ENCODE peak calls at places on chromosomes 2 and 18, in six cellular contexts. One of them, this sample, is unnamed.

GRCh38 chr2:231000211-231000904 is 4.4 kb downstream of the SPATA3 start:
- DNase-seq in nephron progenitor cell: no peak
- DNase-seq in effector memory CD4-positive, alpha-beta T cell: no peak
- DNase-seq in caudate nucleus: no peak
- DNase-seq in dorsolateral prefrontal cortex: no peak
- DNase-seq in NCI-H1436: no peak
- DNase-seq in this sample: no peak

GRCh38 chr2:48209214-48209885 is 303.1 kb upstream of the FBXO11 start:
- DNase-seq in nephron progenitor cell: no peak
- DNase-seq in effector memory CD4-positive, alpha-beta T cell: no peak
- DNase-seq in caudate nucleus: no peak
- DNase-seq in dorsolateral prefrontal cortex: no peak
- DNase-seq in NCI-H1436: no peak
- DNase-seq in this sample: no peak

GRCh38 chr2:190976521-190976920 is 37.5 kb downstream of the STAT1 start:
- DNase-seq in nephron progenitor cell: no peak
- DNase-seq in effector memory CD4-positive, alpha-beta T cell: no peak
- DNase-seq in caudate nucleus: no peak
- DNase-seq in dorsolateral prefrontal cortex: no peak
- DNase-seq in NCI-H1436: no peak
- DNase-seq in this sample: no peak

GRCh38 chr2:158502984-158503383 is 46.2 kb downstream of the PKP4 start:
- DNase-seq in nephron progenitor cell: no peak
- DNase-seq in effector memory CD4-positive, alpha-beta T cell: no peak
- DNase-seq in caudate nucleus: no peak
- DNase-seq in dorsolateral prefrontal cortex: no peak
- DNase-seq in NCI-H1436: no peak
- DNase-seq in this sample: no peak

GRCh38 chr2:39228413-39229209 is 15.2 kb downstream of the CDKL4 start:
- DNase-seq in nephron progenitor cell: no peak
- DNase-seq in effector memory CD4-positive, alpha-beta T cell: no peak
- DNase-seq in caudate nucleus: no peak
- DNase-seq in dorsolateral prefrontal cortex: no peak
- DNase-seq in NCI-H1436: no peak
- DNase-seq in this sample: no peak

GRCh38 chr2:85418132-85419008 is at the start of gene SH2D6:
- DNase-seq in nephron progenitor cell: peak; percentile 85
- DNase-seq in effector memory CD4-positive, alpha-beta T cell: peak; percentile 51
- DNase-seq in caudate nucleus: peak; percentile 84
- DNase-seq in dorsolateral prefrontal cortex: peak; percentile 85
- DNase-seq in NCI-H1436: peak; percentile 77
- DNase-seq in this sample: peak; percentile 76

GRCh38 chr2:219571311-219572236 is at the start of gene OBSL1:
- DNase-seq in nephron progenitor cell: peak; percentile 81
- DNase-seq in effector memory CD4-positive, alpha-beta T cell: no peak
- DNase-seq in caudate nucleus: no peak
- DNase-seq in dorsolateral prefrontal cortex: peak; percentile 64
- DNase-seq in NCI-H1436: peak; percentile 71
- DNase-seq in this sample: peak; percentile 49

GRCh38 chr2:133326651-133327397 is 241.4 kb downstream of the NCKAP5 start:
- DNase-seq in nephron progenitor cell: no peak
- DNase-seq in effector memory CD4-positive, alpha-beta T cell: no peak
- DNase-seq in caudate nucleus: no peak
- DNase-seq in dorsolateral prefrontal cortex: no peak
- DNase-seq in NCI-H1436: no peak
- DNase-seq in this sample: no peak

GRCh38 chr2:223203971-223204370 is 152.0 kb downstream of the KCNE4 start:
- DNase-seq in nephron progenitor cell: no peak
- DNase-seq in effector memory CD4-positive, alpha-beta T cell: no peak
- DNase-seq in caudate nucleus: no peak
- DNase-seq in dorsolateral prefrontal cortex: no peak
- DNase-seq in NCI-H1436: no peak
- DNase-seq in this sample: no peak

GRCh38 chr18:33755918-33756590 is 178.0 kb downstream of the ASXL3 start:
- DNase-seq in nephron progenitor cell: no peak
- DNase-seq in effector memory CD4-positive, alpha-beta T cell: no peak
- DNase-seq in caudate nucleus: no peak
- DNase-seq in dorsolateral prefrontal cortex: no peak
- DNase-seq in NCI-H1436: peak; percentile 29
- DNase-seq in this sample: no peak

GRCh38 chr2:97951155-97951670 is 44.5 kb downstream of the TMEM131 start:
- DNase-seq in nephron progenitor cell: no peak
- DNase-seq in effector memory CD4-positive, alpha-beta T cell: no peak
- DNase-seq in caudate nucleus: no peak
- DNase-seq in dorsolateral prefrontal cortex: no peak
- DNase-seq in NCI-H1436: no peak
- DNase-seq in this sample: no peak

GRCh38 chr18:2425426-2426317 is 145.6 kb downstream of the METTL4 start:
- DNase-seq in nephron progenitor cell: no peak
- DNase-seq in effector memory CD4-positive, alpha-beta T cell: no peak
- DNase-seq in caudate nucleus: no peak
- DNase-seq in dorsolateral prefrontal cortex: no peak
- DNase-seq in NCI-H1436: no peak
- DNase-seq in this sample: no peak

GRCh38 chr2:189566046-189566445 is 14.5 kb downstream of the SLC40A1 start:
- DNase-seq in nephron progenitor cell: no peak
- DNase-seq in effector memory CD4-positive, alpha-beta T cell: no peak
- DNase-seq in caudate nucleus: no peak
- DNase-seq in dorsolateral prefrontal cortex: no peak
- DNase-seq in NCI-H1436: no peak
- DNase-seq in this sample: no peak

GRCh38 chr2:224843141-224843540 is 127.0 kb upstream of the CCDC195 start:
- DNase-seq in nephron progenitor cell: no peak
- DNase-seq in effector memory CD4-positive, alpha-beta T cell: no peak
- DNase-seq in caudate nucleus: no peak
- DNase-seq in dorsolateral prefrontal cortex: no peak
- DNase-seq in NCI-H1436: no peak
- DNase-seq in this sample: no peak

GRCh38 chr2:67036446-67036845 is 360.7 kb upstream of the ETAA1 start:
- DNase-seq in nephron progenitor cell: no peak
- DNase-seq in effector memory CD4-positive, alpha-beta T cell: no peak
- DNase-seq in caudate nucleus: no peak
- DNase-seq in dorsolateral prefrontal cortex: no peak
- DNase-seq in NCI-H1436: no peak
- DNase-seq in this sample: no peak

GRCh38 chr2:131105950-131106801 is 1.0 kb downstream of the PLEKHB2 start:
- DNase-seq in nephron progenitor cell: peak; percentile 5
- DNase-seq in effector memory CD4-positive, alpha-beta T cell: no peak
- DNase-seq in caudate nucleus: no peak
- DNase-seq in dorsolateral prefrontal cortex: no peak
- DNase-seq in NCI-H1436: no peak
- DNase-seq in this sample: no peak

GRCh38 chr2:7673843-7674242 is 756.6 kb downstream of the RNF144A start:
- DNase-seq in nephron progenitor cell: no peak
- DNase-seq in effector memory CD4-positive, alpha-beta T cell: no peak
- DNase-seq in caudate nucleus: no peak
- DNase-seq in dorsolateral prefrontal cortex: no peak
- DNase-seq in NCI-H1436: no peak
- DNase-seq in this sample: no peak

GRCh38 chr2:215764441-215765048 is 248.8 kb downstream of the MREG start:
- DNase-seq in nephron progenitor cell: no peak
- DNase-seq in effector memory CD4-positive, alpha-beta T cell: no peak
- DNase-seq in caudate nucleus: no peak
- DNase-seq in dorsolateral prefrontal cortex: no peak
- DNase-seq in NCI-H1436: no peak
- DNase-seq in this sample: no peak

GRCh38 chr18:68714356-68714706 is 577 bp downstream of the TMX3 start:
- DNase-seq in nephron progenitor cell: peak; percentile 37
- DNase-seq in effector memory CD4-positive, alpha-beta T cell: no peak
- DNase-seq in caudate nucleus: no peak
- DNase-seq in dorsolateral prefrontal cortex: peak; percentile 17
- DNase-seq in NCI-H1436: no peak
- DNase-seq in this sample: peak; percentile 36

GRCh38 chr2:174699993-174700766 is 64.1 kb downstream of the CHRNA1 start:
- DNase-seq in nephron progenitor cell: peak; percentile 33
- DNase-seq in effector memory CD4-positive, alpha-beta T cell: no peak
- DNase-seq in caudate nucleus: no peak
- DNase-seq in dorsolateral prefrontal cortex: no peak
- DNase-seq in NCI-H1436: peak; percentile 44
- DNase-seq in this sample: no peak

GRCh38 chr2:5190023-5190422 is 502.2 kb upstream of the SOX11 start:
- DNase-seq in nephron progenitor cell: no peak
- DNase-seq in effector memory CD4-positive, alpha-beta T cell: no peak
- DNase-seq in caudate nucleus: no peak
- DNase-seq in dorsolateral prefrontal cortex: no peak
- DNase-seq in NCI-H1436: no peak
- DNase-seq in this sample: no peak

GRCh38 chr18:36176739-36177138 is 10.6 kb upstream of the MOCOS start:
- DNase-seq in nephron progenitor cell: no peak
- DNase-seq in effector memory CD4-positive, alpha-beta T cell: no peak
- DNase-seq in caudate nucleus: no peak
- DNase-seq in dorsolateral prefrontal cortex: no peak
- DNase-seq in NCI-H1436: no peak
- DNase-seq in this sample: no peak

GRCh38 chr18:27124196-27124595 is 60.9 kb downstream of the CHST9 start:
- DNase-seq in nephron progenitor cell: no peak
- DNase-seq in effector memory CD4-positive, alpha-beta T cell: no peak
- DNase-seq in caudate nucleus: no peak
- DNase-seq in dorsolateral prefrontal cortex: no peak
- DNase-seq in NCI-H1436: no peak
- DNase-seq in this sample: no peak

GRCh38 chr2:134120718-134121630 is 132.9 kb upstream of the MGAT5 start:
- DNase-seq in nephron progenitor cell: peak; percentile 68
- DNase-seq in effector memory CD4-positive, alpha-beta T cell: peak; percentile 37
- DNase-seq in caudate nucleus: no peak
- DNase-seq in dorsolateral prefrontal cortex: peak; percentile 49
- DNase-seq in NCI-H1436: no peak
- DNase-seq in this sample: peak; percentile 44

GRCh38 chr2:134758632-134759031 is 39.8 kb upstream of the TMEM163 start:
- DNase-seq in nephron progenitor cell: no peak
- DNase-seq in effector memory CD4-positive, alpha-beta T cell: no peak
- DNase-seq in caudate nucleus: no peak
- DNase-seq in dorsolateral prefrontal cortex: no peak
- DNase-seq in NCI-H1436: no peak
- DNase-seq in this sample: no peak

GRCh38 chr2:137927846-137928245 is 36.4 kb upstream of the HNMT start:
- DNase-seq in nephron progenitor cell: no peak
- DNase-seq in effector memory CD4-positive, alpha-beta T cell: no peak
- DNase-seq in caudate nucleus: no peak
- DNase-seq in dorsolateral prefrontal cortex: no peak
- DNase-seq in NCI-H1436: no peak
- DNase-seq in this sample: no peak

GRCh38 chr2:207180741-207181140 is 15.0 kb upstream of the KLF7 start:
- DNase-seq in nephron progenitor cell: no peak
- DNase-seq in effector memory CD4-positive, alpha-beta T cell: no peak
- DNase-seq in caudate nucleus: no peak
- DNase-seq in dorsolateral prefrontal cortex: no peak
- DNase-seq in NCI-H1436: no peak
- DNase-seq in this sample: no peak

GRCh38 chr2:121697108-121697631 is 39.5 kb downstream of the NIFK start:
- DNase-seq in nephron progenitor cell: no peak
- DNase-seq in effector memory CD4-positive, alpha-beta T cell: no peak
- DNase-seq in caudate nucleus: no peak
- DNase-seq in dorsolateral prefrontal cortex: no peak
- DNase-seq in NCI-H1436: no peak
- DNase-seq in this sample: no peak

GRCh38 chr18:50128506-50129271 is 66.3 kb downstream of the MYO5B start:
- DNase-seq in nephron progenitor cell: no peak
- DNase-seq in effector memory CD4-positive, alpha-beta T cell: no peak
- DNase-seq in caudate nucleus: no peak
- DNase-seq in dorsolateral prefrontal cortex: no peak
- DNase-seq in NCI-H1436: peak; percentile 20
- DNase-seq in this sample: no peak

GRCh38 chr2:62209427-62209991 is 13.6 kb downstream of the B3GNT2 start:
- DNase-seq in nephron progenitor cell: no peak
- DNase-seq in effector memory CD4-positive, alpha-beta T cell: no peak
- DNase-seq in caudate nucleus: no peak
- DNase-seq in dorsolateral prefrontal cortex: no peak
- DNase-seq in NCI-H1436: no peak
- DNase-seq in this sample: no peak

GRCh38 chr2:63788070-63788469 is 53.6 kb upstream of the UGP2 start:
- DNase-seq in nephron progenitor cell: no peak
- DNase-seq in effector memory CD4-positive, alpha-beta T cell: no peak
- DNase-seq in caudate nucleus: no peak
- DNase-seq in dorsolateral prefrontal cortex: no peak
- DNase-seq in NCI-H1436: no peak
- DNase-seq in this sample: no peak